ENCODE peak calls at places on chromosomes 7 and 10, in nine cellular contexts. N, O, P, X, S, H, Z, V and T are unnamed samples.

GRCh38 chr7:74579800-74580685 is 77.5 kb upstream of the GTF2I start:
- DNase-seq in N (no peak), O (no peak), P (no peak), X (no peak), S (no peak), H (peak), Z (no peak), V (peak), T (peak)

GRCh38 chr7:77537595-77538185 is 595 bp downstream of the PTPN12 start:
- DNase-seq in N (peak), O (peak), P (peak), X (no peak), S (peak), H (peak), Z (peak), V (no peak), T (peak)

GRCh38 chr7:108347616-108348015 is 108.6 kb downstream of the NRCAM start:
- DNase-seq in N (no peak), O (no peak), P (no peak), X (no peak), S (no peak), H (no peak), Z (peak), V (peak), T (peak)

GRCh38 chr7:149827089-149827981 is 10.8 kb upstream of the ZNF862 start:
- DNase-seq in N (peak), O (no peak), P (no peak), X (no peak), S (no peak), H (no peak), Z (no peak), V (no peak), T (no peak)

GRCh38 chr10:61896854-61897661 is 4.4 kb upstream of the ARID5B start:
- DNase-seq in N (peak), O (no peak), P (peak), X (no peak), S (peak), H (peak), Z (peak), V (peak), T (peak)

GRCh38 chr7:32194537-32194936 is 124.3 kb upstream of the PDE1C start:
- DNase-seq in N (no peak), O (no peak), P (no peak), X (no peak), S (no peak), H (no peak), Z (no peak), V (no peak), T (no peak)

GRCh38 chr7:50869108-50869716 is 86.5 kb upstream of the GRB10 start:
- DNase-seq in N (no peak), O (no peak), P (no peak), X (no peak), S (no peak), H (peak), Z (no peak), V (peak), T (peak)

GRCh38 chr10:38118072-38118807 is 24.1 kb downstream of the ZNF37A start:
- DNase-seq in N (no peak), O (no peak), P (no peak), X (no peak), S (no peak), H (no peak), Z (no peak), V (peak), T (no peak)

GRCh38 chr7:44398953-44399574 is 73.7 kb upstream of the CAMK2B start:
- DNase-seq in N (no peak), O (no peak), P (no peak), X (no peak), S (no peak), H (no peak), Z (no peak), V (no peak), T (no peak)

GRCh38 chr10:30704016-30704600 is 74.6 kb upstream of the LYZL2 start:
- DNase-seq in N (no peak), O (no peak), P (no peak), X (no peak), S (no peak), H (no peak), Z (no peak), V (no peak), T (no peak)

GRCh38 chr7:154347867-154348266 is 295.7 kb downstream of the DPP6 start:
- DNase-seq in N (no peak), O (no peak), P (no peak), X (no peak), S (no peak), H (no peak), Z (no peak), V (no peak), T (no peak)

GRCh38 chr10:131109746-131110145 is 201.8 kb downstream of the TCERG1L start:
- DNase-seq in N (no peak), O (no peak), P (no peak), X (no peak), S (no peak), H (no peak), Z (no peak), V (no peak), T (no peak)

GRCh38 chr10:13769926-13770325 is 183.2 kb downstream of the PRPF18 start:
- DNase-seq in N (no peak), O (no peak), P (no peak), X (peak), S (no peak), H (no peak), Z (no peak), V (peak), T (no peak)

GRCh38 chr10:100520811-100521210 is 1.1 kb upstream of the SEC31B start:
- DNase-seq in N (no peak), O (no peak), P (no peak), X (no peak), S (no peak), H (no peak), Z (no peak), V (peak), T (no peak)

GRCh38 chr7:36591643-36592042 is 132.7 kb downstream of the AOAH start:
- DNase-seq in N (no peak), O (no peak), P (no peak), X (no peak), S (no peak), H (no peak), Z (no peak), V (no peak), T (no peak)